ENCODE peak calls at places on chromosomes 12 and 14, in four cellular contexts. Q is NCI-H2081; M is DMS153; B is stimulated activated CD4-positive, alpha-beta T cell treated with anti-CD3 and anti-CD28 coated beads, Interleukin-2, amount 100 ng/mL, for 48 hours. U is an unnamed sample.

GRCh38 chr12:65526311-65526710 is 247.8 kb downstream of the MSRB3 start:
- DNase-seq in B (no peak), M (no peak), Q (no peak), U (no peak)

GRCh38 chr12:12331244-12331771 is 18.7 kb downstream of the MANSC1 start:
- DNase-seq in Q (no peak), B (no peak), M (no peak), U (no peak)

GRCh38 chr14:34843011-34843554 is 32.1 kb downstream of the BAZ1A start:
- DNase-seq in B (no peak), M (no peak), Q (no peak), U (no peak)

GRCh38 chr12:118119449-118119879 is 15.7 kb upstream of the VSIG10 start:
- DNase-seq in Q (no peak), M (no peak), B (no peak), U (peak)

GRCh38 chr12:113268621-113269020 is 47.4 kb downstream of the TPCN1 start:
- DNase-seq in M (no peak), Q (no peak), B (no peak), U (no peak)

GRCh38 chr14:101604935-101605767 is 43.9 kb downstream of the DIO3 start:
- DNase-seq in M (no peak), B (no peak), Q (no peak), U (no peak)

GRCh38 chr12:52004042-52004648 is 2.6 kb upstream of the TAMALIN start:
- DNase-seq in M (peak), B (no peak), Q (peak), U (no peak)

GRCh38 chr14:21965042-21965441 is 291.4 kb upstream of the OR4E1 start:
- DNase-seq in M (no peak), Q (no peak), B (no peak), U (no peak)

GRCh38 chr14:70358631-70359030 is 852 bp downstream of the COX16 start:
- DNase-seq in Q (no peak), B (no peak), M (no peak), U (no peak)

GRCh38 chr12:132560831-132561783 is 49.3 kb downstream of the LRCOL1 start:
- DNase-seq in Q (peak), B (peak), M (peak), U (peak)